ENCODE peak calls at places on chromosomes 7 and 10, in five cellular contexts. D is breast epithelium; Q is GM12891; P is activated CD8-positive, alpha-beta memory T cell treated with anti-CD3 and anti-CD28 coated beads, Interleukin-2, amount 50 U/mL, for 48 hours; I is fibroblast of mammary gland. U is an unnamed sample.

GRCh38 chr10:43263551-43264323 is 3.1 kb downstream of the RASGEF1A start:
- DNase-seq in I (no peak), Q (peak), P (no peak), D (peak), U (no peak)

GRCh38 chr10:132422169-132422691 is 25.2 kb downstream of the PWWP2B start:
- DNase-seq in P (no peak), D (no peak), Q (no peak), I (no peak), U (no peak)

GRCh38 chr7:15720849-15721471 is 34.5 kb upstream of the MEOX2 start:
- DNase-seq in I (peak), P (no peak), D (no peak), Q (no peak), U (peak)

GRCh38 chr10:75414527-75414926 is 13.0 kb upstream of the ZNF503 start:
- DNase-seq in Q (no peak), P (no peak), I (no peak), D (no peak), U (no peak)

GRCh38 chr10:1550616-1551015 is 186.7 kb downstream of the ADARB2 start:
- DNase-seq in I (no peak), Q (no peak), P (no peak), D (no peak), U (no peak)

GRCh38 chr7:37081436-37081835 is 357.1 kb upstream of the AOAH start:
- DNase-seq in P (peak), Q (no peak), D (no peak), I (peak), U (no peak)

GRCh38 chr10:116170815-116171250 is 102.2 kb downstream of the GFRA1 start:
- DNase-seq in P (no peak), Q (no peak), D (no peak), I (peak), U (peak)

GRCh38 chr7:142939226-142939910 is at the start of gene LLCFC1:
- DNase-seq in D (no peak), P (no peak), Q (peak), I (no peak), U (no peak)

GRCh38 chr10:77405771-77406241 is 231.8 kb downstream of the KCNMA1 start:
- DNase-seq in P (no peak), D (peak), Q (no peak), I (peak), U (peak)

U was measured in fibroblast of the conjunctiva.